ENCODE peak calls at places on chromosome 12, in four cellular contexts. One of them, this sample, is unnamed.

GRCh38 chr12:28129031-28129430 is 61.2 kb upstream of the CCDC91 start:
- DNase-seq in psoas muscle: no peak
- DNase-seq in HFF-Myc: no peak
- DNase-seq in uterus: no peak
- DNase-seq in this sample: peak

GRCh38 chr12:74689071-74689655 is 151.5 kb downstream of the ATXN7L3B start:
- DNase-seq in psoas muscle: no peak
- DNase-seq in HFF-Myc: peak
- DNase-seq in uterus: no peak
- DNase-seq in this sample: peak

GRCh38 chr12:68140576-68140975 is 19.0 kb downstream of the IFNG start:
- DNase-seq in psoas muscle: no peak
- DNase-seq in HFF-Myc: no peak
- DNase-seq in uterus: no peak
- DNase-seq in this sample: no peak

GRCh38 chr12:68514807-68515411 is 95.8 kb upstream of the RAP1B start:
- DNase-seq in psoas muscle: no peak
- DNase-seq in HFF-Myc: no peak
- DNase-seq in uterus: no peak
- DNase-seq in this sample: no peak

GRCh38 chr12:54147186-54147585 is 41.6 kb downstream of the SMUG1 start:
- DNase-seq in psoas muscle: no peak
- DNase-seq in HFF-Myc: no peak
- DNase-seq in uterus: no peak
- DNase-seq in this sample: no peak

GRCh38 chr12:124749725-124750124 is 113.9 kb downstream of the SCARB1 start:
- DNase-seq in psoas muscle: no peak
- DNase-seq in HFF-Myc: no peak
- DNase-seq in uterus: no peak
- DNase-seq in this sample: no peak

GRCh38 chr12:73659802-73660201 is 877.8 kb upstream of the ATXN7L3B start:
- DNase-seq in psoas muscle: no peak
- DNase-seq in HFF-Myc: no peak
- DNase-seq in uterus: no peak
- DNase-seq in this sample: peak

GRCh38 chr12:132153501-132154340 is 9.5 kb downstream of the NOC4L start:
- DNase-seq in psoas muscle: peak
- DNase-seq in HFF-Myc: peak
- DNase-seq in uterus: peak
- DNase-seq in this sample: peak

GRCh38 chr12:67430708-67431335 is 161.7 kb downstream of the CAND1 start:
- DNase-seq in psoas muscle: peak
- DNase-seq in HFF-Myc: no peak
- DNase-seq in uterus: peak
- DNase-seq in this sample: no peak

GRCh38 chr12:27396416-27396815 is 50.1 kb upstream of the SMCO2 start:
- DNase-seq in psoas muscle: no peak
- DNase-seq in HFF-Myc: no peak
- DNase-seq in uterus: no peak
- DNase-seq in this sample: no peak

GRCh38 chr12:25332143-25332542 is 81.4 kb upstream of the KRAS start:
- DNase-seq in psoas muscle: no peak
- DNase-seq in HFF-Myc: no peak
- DNase-seq in uterus: no peak
- DNase-seq in this sample: no peak

GRCh38 chr12:116309343-116309742 is 31.9 kb upstream of the MED13L start:
- DNase-seq in psoas muscle: no peak
- DNase-seq in HFF-Myc: no peak
- DNase-seq in uterus: no peak
- DNase-seq in this sample: no peak

DNA sequence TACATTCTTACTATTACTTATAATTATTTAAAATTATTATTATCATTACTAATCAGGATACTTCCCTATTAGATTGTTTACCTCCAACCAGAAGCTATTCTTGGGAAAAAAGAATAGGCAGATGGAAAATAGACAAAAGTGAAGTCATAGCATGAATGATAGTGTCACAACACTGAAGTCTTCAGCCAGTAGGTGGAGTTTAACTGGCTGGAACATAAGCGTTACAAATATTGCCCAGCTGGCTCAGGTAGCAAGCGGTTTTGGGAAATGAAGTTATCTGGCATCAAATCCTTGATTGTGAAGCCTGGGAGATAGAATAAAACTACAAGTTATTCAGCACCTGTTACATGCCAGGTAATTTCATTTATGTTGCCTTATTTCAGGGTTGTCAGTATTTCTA is 762.9 kb downstream of the C12orf50 start:
- DNase-seq in psoas muscle: no peak
- DNase-seq in HFF-Myc: no peak
- DNase-seq in uterus: no peak
- DNase-seq in this sample: no peak
- TF ChIP-seq CTCF in psoas muscle: no peak
- TF ChIP-seq CTCF in HFF-Myc: no peak
- TF ChIP-seq CTCF in uterus: no peak
- TF ChIP-seq CTCF in this sample: no peak

GRCh38 chr12:121577443-121578180 is 3.2 kb downstream of the KDM2B start:
- DNase-seq in psoas muscle: no peak
- DNase-seq in HFF-Myc: no peak
- DNase-seq in uterus: no peak
- DNase-seq in this sample: no peak
- H3K4me3 ChIP-seq in psoas muscle: peak
- H3K4me3 ChIP-seq in HFF-Myc: peak
- H3K4me3 ChIP-seq in uterus: no peak
- H3K4me3 ChIP-seq in this sample: no peak

GRCh38 chr12:81141220-81141619 is 63.3 kb downstream of the ACSS3 start:
- DNase-seq in psoas muscle: no peak
- DNase-seq in HFF-Myc: no peak
- DNase-seq in uterus: no peak
- DNase-seq in this sample: no peak
- TF ChIP-seq CTCF in psoas muscle: no peak
- TF ChIP-seq CTCF in HFF-Myc: no peak
- TF ChIP-seq CTCF in uterus: no peak
- TF ChIP-seq CTCF in this sample: no peak

GRCh38 chr12:5905757-5906156 is 39.3 kb downstream of the ANO2 start:
- DNase-seq in psoas muscle: no peak
- DNase-seq in HFF-Myc: no peak
- DNase-seq in uterus: no peak
- DNase-seq in this sample: no peak
- H3K4me3 ChIP-seq in psoas muscle: no peak
- H3K4me3 ChIP-seq in HFF-Myc: no peak
- H3K4me3 ChIP-seq in uterus: no peak
- H3K4me3 ChIP-seq in this sample: no peak

GRCh38 chr12:13941258-13942249 is 39.8 kb downstream of the GRIN2B start:
- DNase-seq in psoas muscle: no peak
- DNase-seq in HFF-Myc: no peak
- DNase-seq in uterus: no peak
- DNase-seq in this sample: peak
- TF ChIP-seq CTCF in psoas muscle: no peak
- TF ChIP-seq CTCF in HFF-Myc: no peak
- TF ChIP-seq CTCF in uterus: no peak
- TF ChIP-seq CTCF in this sample: peak

GRCh38 chr12:78863482-78864427 is 819 bp upstream of the SYT1 start:
- DNase-seq in psoas muscle: peak
- DNase-seq in HFF-Myc: no peak
- DNase-seq in uterus: peak
- DNase-seq in this sample: no peak

GRCh38 chr12:78866518-78866917 is 1.9 kb downstream of the SYT1 start:
- DNase-seq in psoas muscle: no peak
- DNase-seq in HFF-Myc: no peak
- DNase-seq in uterus: no peak
- DNase-seq in this sample: no peak

GRCh38 chr12:78864483-78865296 is at the start of gene SYT1:
- DNase-seq in psoas muscle: peak
- DNase-seq in HFF-Myc: peak
- DNase-seq in uterus: peak
- DNase-seq in this sample: peak

GRCh38 chr12:78870539-78870938 is 6.0 kb downstream of the SYT1 start:
- DNase-seq in psoas muscle: no peak
- DNase-seq in HFF-Myc: no peak
- DNase-seq in uterus: no peak
- DNase-seq in this sample: no peak

GRCh38 chr12:78865297-78865955 is 852 bp downstream of the SYT1 start:
- DNase-seq in psoas muscle: no peak
- DNase-seq in HFF-Myc: no peak
- DNase-seq in uterus: no peak
- DNase-seq in this sample: no peak
- H3K4me3 ChIP-seq in psoas muscle: peak
- H3K4me3 ChIP-seq in HFF-Myc: peak
- H3K4me3 ChIP-seq in uterus: peak
- H3K4me3 ChIP-seq in this sample: peak

GRCh38 chr12:50167026-50167742 is at the start of gene CERS5:
- DNase-seq in psoas muscle: peak
- DNase-seq in HFF-Myc: peak
- DNase-seq in uterus: peak
- DNase-seq in this sample: peak
- TF ChIP-seq CTCF in psoas muscle: peak
- TF ChIP-seq CTCF in HFF-Myc: peak
- TF ChIP-seq CTCF in uterus: no peak
- TF ChIP-seq CTCF in this sample: no peak

GRCh38 chr12:123390415-123391093 is 6.6 kb downstream of the KMT5A start:
- DNase-seq in psoas muscle: no peak
- DNase-seq in HFF-Myc: no peak
- DNase-seq in uterus: no peak
- DNase-seq in this sample: no peak

GRCh38 chr12:123388218-123388947 is 4.5 kb downstream of the KMT5A start:
- DNase-seq in psoas muscle: peak
- DNase-seq in HFF-Myc: no peak
- DNase-seq in uterus: peak
- DNase-seq in this sample: no peak

GRCh38 chr12:123391546-123392343 is 7.8 kb downstream of the KMT5A start:
- DNase-seq in psoas muscle: no peak
- DNase-seq in HFF-Myc: no peak
- DNase-seq in uterus: no peak
- DNase-seq in this sample: no peak

GRCh38 chr12:123388948-123389559 is 5.1 kb downstream of the KMT5A start:
- DNase-seq in psoas muscle: peak
- DNase-seq in HFF-Myc: no peak
- DNase-seq in uterus: no peak
- DNase-seq in this sample: no peak

DNA sequence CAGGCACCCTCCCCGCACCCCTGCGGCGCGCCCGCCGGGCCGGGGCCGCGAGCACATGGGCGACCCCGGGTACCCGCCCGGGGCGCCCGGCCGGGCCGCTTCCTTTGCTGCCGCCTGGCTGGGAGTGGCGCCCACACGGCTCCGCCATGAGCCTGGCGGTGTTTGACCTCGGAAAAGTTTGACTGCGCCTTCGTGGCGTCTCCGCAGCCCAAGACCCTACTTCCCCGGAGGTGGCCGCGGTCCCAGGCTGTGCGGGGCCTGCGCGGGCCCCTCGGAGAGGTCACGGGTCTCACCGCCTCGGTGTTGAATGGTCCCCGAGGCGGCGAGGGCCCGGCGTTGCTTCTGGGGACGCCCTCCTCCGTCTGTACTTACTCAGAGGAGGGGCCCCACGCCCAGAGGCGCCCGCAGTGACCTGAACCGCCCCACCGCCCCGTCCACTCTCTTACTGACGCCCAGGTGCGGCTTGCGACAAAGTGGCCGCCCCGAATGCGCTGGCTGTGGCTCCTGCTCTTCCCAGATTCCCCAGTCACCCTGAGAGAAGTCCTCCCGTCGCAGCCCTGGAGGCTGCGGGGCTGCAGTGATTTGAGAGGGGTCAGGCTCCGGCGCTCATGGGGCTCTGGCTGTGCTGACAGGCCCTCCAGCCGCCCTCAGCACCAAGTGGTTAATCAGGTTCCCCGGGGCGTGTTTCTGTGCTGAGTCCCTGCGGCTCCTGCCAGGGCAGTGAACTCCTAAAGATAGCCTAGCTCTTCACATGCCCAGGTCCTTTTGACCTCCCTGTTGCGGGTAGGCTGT is 5.8 kb downstream of the KMT5A start:
- DNase-seq in psoas muscle: peak
- DNase-seq in HFF-Myc: no peak
- DNase-seq in uterus: peak
- DNase-seq in this sample: no peak
- H3K4me3 ChIP-seq in psoas muscle: peak
- H3K4me3 ChIP-seq in HFF-Myc: peak
- H3K4me3 ChIP-seq in uterus: peak
- H3K4me3 ChIP-seq in this sample: peak

DNA sequence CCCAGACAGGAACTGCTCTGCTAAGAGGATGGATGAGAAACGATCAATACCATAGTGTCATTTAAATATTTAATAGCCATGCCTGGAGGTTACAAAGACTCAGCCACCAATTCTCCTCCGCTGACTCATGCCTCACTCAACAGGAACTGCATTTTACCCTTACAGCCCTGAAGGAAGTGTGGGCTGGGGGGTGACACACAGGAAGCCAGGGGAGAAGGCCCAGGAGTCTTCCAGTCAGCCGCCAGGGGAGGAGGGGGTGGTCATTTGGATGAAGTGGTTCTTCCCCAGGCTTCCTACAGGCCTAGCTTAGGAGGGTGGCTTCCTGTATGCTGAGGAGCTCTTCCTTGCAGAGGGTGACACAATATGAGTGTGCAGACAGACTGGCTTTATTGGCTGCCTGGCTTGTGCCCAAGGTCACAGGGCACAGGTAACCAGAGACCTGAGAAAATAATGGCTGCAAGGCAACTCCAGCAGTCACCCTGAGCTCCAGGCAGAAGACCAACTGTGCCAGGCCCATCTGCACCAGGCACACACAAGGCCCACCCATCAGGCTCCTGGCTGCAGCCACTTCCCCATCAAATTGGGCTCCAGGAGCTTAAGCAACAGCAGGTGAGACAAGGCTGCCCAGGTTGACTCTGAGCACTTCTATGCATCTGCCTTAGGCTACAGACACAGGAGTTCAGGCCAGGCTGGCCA is 30.6 kb upstream of the RPLP0 start:
- DNase-seq in psoas muscle: peak
- DNase-seq in HFF-Myc: peak
- DNase-seq in uterus: no peak
- DNase-seq in this sample: peak
- TF ChIP-seq CTCF in psoas muscle: no peak
- TF ChIP-seq CTCF in HFF-Myc: peak
- TF ChIP-seq CTCF in uterus: no peak
- TF ChIP-seq CTCF in this sample: peak

This sample was measured in retinal pigment epithelial cell.